ENCODE peak calls at places on chromosomes 6 and 20, in six cellular contexts. One of them, this sample, is unnamed.

GRCh38 chr6:44955145-44955544 is 373.0 kb upstream of the RUNX2 start:
- DNase-seq in A549: no peak
- DNase-seq in K562: no peak
- DNase-seq in HepG2: no peak
- DNase-seq in GM12878: no peak
- DNase-seq in endothelial cell of umbilical vein: no peak
- DNase-seq in this sample: no peak

GRCh38 chr20:6699931-6700562 is 67.4 kb upstream of the BMP2 start:
- DNase-seq in A549: no peak
- DNase-seq in K562: no peak
- DNase-seq in HepG2: no peak
- DNase-seq in GM12878: no peak
- DNase-seq in endothelial cell of umbilical vein: peak
- DNase-seq in this sample: no peak

GRCh38 chr6:105587349-105588115 is 184.7 kb upstream of the PREP start:
- DNase-seq in A549: no peak
- DNase-seq in K562: no peak
- DNase-seq in HepG2: no peak
- DNase-seq in GM12878: no peak
- DNase-seq in endothelial cell of umbilical vein: no peak
- DNase-seq in this sample: no peak

GRCh38 chr20:54415967-54416366 is 59.4 kb upstream of the DOK5 start:
- DNase-seq in A549: no peak
- DNase-seq in K562: no peak
- DNase-seq in HepG2: no peak
- DNase-seq in GM12878: no peak
- DNase-seq in endothelial cell of umbilical vein: no peak
- DNase-seq in this sample: no peak

GRCh38 chr6:39517763-39518162 is 195.3 kb upstream of the KCNK16 start:
- DNase-seq in A549: no peak
- DNase-seq in K562: no peak
- DNase-seq in HepG2: no peak
- DNase-seq in GM12878: no peak
- DNase-seq in endothelial cell of umbilical vein: no peak
- DNase-seq in this sample: no peak

GRCh38 chr6:36691612-36692011 is 6.0 kb upstream of the RAB44 start:
- DNase-seq in A549: no peak
- DNase-seq in K562: no peak
- DNase-seq in HepG2: no peak
- DNase-seq in GM12878: no peak
- DNase-seq in endothelial cell of umbilical vein: no peak
- DNase-seq in this sample: no peak

GRCh38 chr6:157667211-157668033 is 155.6 kb upstream of the SNX9 start:
- DNase-seq in A549: peak
- DNase-seq in K562: peak
- DNase-seq in HepG2: peak
- DNase-seq in GM12878: peak
- DNase-seq in endothelial cell of umbilical vein: peak
- DNase-seq in this sample: peak

GRCh38 chr6:64861039-64861651 is 845.9 kb downstream of the EYS start:
- DNase-seq in A549: no peak
- DNase-seq in K562: no peak
- DNase-seq in HepG2: no peak
- DNase-seq in GM12878: no peak
- DNase-seq in endothelial cell of umbilical vein: no peak
- DNase-seq in this sample: no peak

GRCh38 chr6:21739241-21739640 is 145.7 kb downstream of the SOX4 start:
- DNase-seq in A549: no peak
- DNase-seq in K562: no peak
- DNase-seq in HepG2: no peak
- DNase-seq in GM12878: no peak
- DNase-seq in endothelial cell of umbilical vein: no peak
- DNase-seq in this sample: no peak

GRCh38 chr20:45282700-45283528 is 23.7 kb upstream of the RBPJL start:
- DNase-seq in A549: no peak
- DNase-seq in K562: no peak
- DNase-seq in HepG2: no peak
- DNase-seq in GM12878: no peak
- DNase-seq in endothelial cell of umbilical vein: no peak
- DNase-seq in this sample: no peak

GRCh38 chr6:11460001-11460668 is 77.4 kb upstream of the TMEM170B start:
- DNase-seq in A549: no peak
- DNase-seq in K562: no peak
- DNase-seq in HepG2: no peak
- DNase-seq in GM12878: peak
- DNase-seq in endothelial cell of umbilical vein: peak
- DNase-seq in this sample: peak

GRCh38 chr6:106547053-106547414 is 82.3 kb downstream of the RTN4IP1 start:
- DNase-seq in A549: no peak
- DNase-seq in K562: no peak
- DNase-seq in HepG2: peak
- DNase-seq in GM12878: no peak
- DNase-seq in endothelial cell of umbilical vein: peak
- DNase-seq in this sample: peak

GRCh38 chr20:2805682-2806350 is 5.4 kb upstream of the CPXM1 start:
- DNase-seq in A549: no peak
- DNase-seq in K562: peak
- DNase-seq in HepG2: no peak
- DNase-seq in GM12878: no peak
- DNase-seq in endothelial cell of umbilical vein: no peak
- DNase-seq in this sample: no peak

GRCh38 chr6:108675226-108676160 is 114.8 kb downstream of the FOXO3 start:
- DNase-seq in A549: no peak
- DNase-seq in K562: no peak
- DNase-seq in HepG2: no peak
- DNase-seq in GM12878: no peak
- DNase-seq in endothelial cell of umbilical vein: no peak
- DNase-seq in this sample: no peak

GRCh38 chr6:26057899-26058298 is 29.3 kb upstream of the HFE start:
- DNase-seq in A549: no peak
- DNase-seq in K562: no peak
- DNase-seq in HepG2: no peak
- DNase-seq in GM12878: no peak
- DNase-seq in endothelial cell of umbilical vein: no peak
- DNase-seq in this sample: no peak

GRCh38 chr20:50305636-50306477 is 115.2 kb downstream of the CEBPB start:
- DNase-seq in A549: peak
- DNase-seq in K562: no peak
- DNase-seq in HepG2: peak
- DNase-seq in GM12878: no peak
- DNase-seq in endothelial cell of umbilical vein: no peak
- DNase-seq in this sample: no peak

GRCh38 chr6:169341706-169342105 is 88.1 kb upstream of the THBS2 start:
- DNase-seq in A549: no peak
- DNase-seq in K562: no peak
- DNase-seq in HepG2: no peak
- DNase-seq in GM12878: no peak
- DNase-seq in endothelial cell of umbilical vein: no peak
- DNase-seq in this sample: no peak

GRCh38 chr20:50279988-50280850 is 89.6 kb downstream of the CEBPB start:
- DNase-seq in A549: no peak
- DNase-seq in K562: no peak
- DNase-seq in HepG2: no peak
- DNase-seq in GM12878: no peak
- DNase-seq in endothelial cell of umbilical vein: no peak
- DNase-seq in this sample: no peak

GRCh38 chr6:90294614-90294988 is 2.0 kb downstream of the BACH2 start:
- DNase-seq in A549: no peak
- DNase-seq in K562: no peak
- DNase-seq in HepG2: no peak
- DNase-seq in GM12878: no peak
- DNase-seq in endothelial cell of umbilical vein: no peak
- DNase-seq in this sample: no peak

GRCh38 chr6:113586966-113587699 is 270.0 kb upstream of the MARCKS start:
- DNase-seq in A549: no peak
- DNase-seq in K562: no peak
- DNase-seq in HepG2: no peak
- DNase-seq in GM12878: no peak
- DNase-seq in endothelial cell of umbilical vein: no peak
- DNase-seq in this sample: no peak

GRCh38 chr6:148530394-148530923 is 187.8 kb downstream of the SASH1 start:
- DNase-seq in A549: peak
- DNase-seq in K562: peak
- DNase-seq in HepG2: no peak
- DNase-seq in GM12878: no peak
- DNase-seq in endothelial cell of umbilical vein: peak
- DNase-seq in this sample: peak

GRCh38 chr6:69974193-69974592 is 107.8 kb downstream of the COL19A1 start:
- DNase-seq in A549: no peak
- DNase-seq in K562: peak
- DNase-seq in HepG2: no peak
- DNase-seq in GM12878: no peak
- DNase-seq in endothelial cell of umbilical vein: no peak
- DNase-seq in this sample: no peak

GRCh38 chr20:33589059-33589458 is 73.1 kb upstream of the C20orf144 start:
- DNase-seq in A549: no peak
- DNase-seq in K562: no peak
- DNase-seq in HepG2: no peak
- DNase-seq in GM12878: no peak
- DNase-seq in endothelial cell of umbilical vein: no peak
- DNase-seq in this sample: no peak

GRCh38 chr20:44692932-44693476 is 22.2 kb upstream of the CCN5 start:
- DNase-seq in A549: peak
- DNase-seq in K562: no peak
- DNase-seq in HepG2: peak
- DNase-seq in GM12878: no peak
- DNase-seq in endothelial cell of umbilical vein: peak
- DNase-seq in this sample: no peak

GRCh38 chr20:22402550-22402949 is 181.8 kb downstream of the FOXA2 start:
- DNase-seq in A549: no peak
- DNase-seq in K562: peak
- DNase-seq in HepG2: no peak
- DNase-seq in GM12878: no peak
- DNase-seq in endothelial cell of umbilical vein: no peak
- DNase-seq in this sample: no peak

GRCh38 chr6:11278207-11278559 is 45.7 kb upstream of the NEDD9 start:
- DNase-seq in A549: no peak
- DNase-seq in K562: no peak
- DNase-seq in HepG2: no peak
- DNase-seq in GM12878: peak
- DNase-seq in endothelial cell of umbilical vein: no peak
- DNase-seq in this sample: no peak

GRCh38 chr6:147222160-147222838 is 18.1 kb downstream of the STXBP5 start:
- DNase-seq in A549: no peak
- DNase-seq in K562: peak
- DNase-seq in HepG2: peak
- DNase-seq in GM12878: no peak
- DNase-seq in endothelial cell of umbilical vein: peak
- DNase-seq in this sample: peak

GRCh38 chr6:138609801-138610430 is 110.6 kb upstream of the NHSL1 start:
- DNase-seq in A549: no peak
- DNase-seq in K562: no peak
- DNase-seq in HepG2: peak
- DNase-seq in GM12878: no peak
- DNase-seq in endothelial cell of umbilical vein: no peak
- DNase-seq in this sample: no peak

GRCh38 chr6:152696543-152696942 is 1.2 kb upstream of the MYCT1 start:
- DNase-seq in A549: no peak
- DNase-seq in K562: no peak
- DNase-seq in HepG2: no peak
- DNase-seq in GM12878: no peak
- DNase-seq in endothelial cell of umbilical vein: peak
- DNase-seq in this sample: no peak

GRCh38 chr6:159716247-159717086 is 10.8 kb upstream of the WTAP start:
- DNase-seq in A549: no peak
- DNase-seq in K562: no peak
- DNase-seq in HepG2: no peak
- DNase-seq in GM12878: no peak
- DNase-seq in endothelial cell of umbilical vein: no peak
- DNase-seq in this sample: peak

GRCh38 chr6:163179721-163180120 is 234.8 kb upstream of the QKI start:
- DNase-seq in A549: no peak
- DNase-seq in K562: no peak
- DNase-seq in HepG2: no peak
- DNase-seq in GM12878: no peak
- DNase-seq in endothelial cell of umbilical vein: no peak
- DNase-seq in this sample: no peak
- TF ChIP-seq MYC in A549: no peak
- TF ChIP-seq MYC in K562: no peak
- TF ChIP-seq MYC in HepG2: no peak
- TF ChIP-seq MYC in GM12878: no peak
- TF ChIP-seq MYC in endothelial cell of umbilical vein: no peak
- TF ChIP-seq MYC in this sample: no peak

DNA sequence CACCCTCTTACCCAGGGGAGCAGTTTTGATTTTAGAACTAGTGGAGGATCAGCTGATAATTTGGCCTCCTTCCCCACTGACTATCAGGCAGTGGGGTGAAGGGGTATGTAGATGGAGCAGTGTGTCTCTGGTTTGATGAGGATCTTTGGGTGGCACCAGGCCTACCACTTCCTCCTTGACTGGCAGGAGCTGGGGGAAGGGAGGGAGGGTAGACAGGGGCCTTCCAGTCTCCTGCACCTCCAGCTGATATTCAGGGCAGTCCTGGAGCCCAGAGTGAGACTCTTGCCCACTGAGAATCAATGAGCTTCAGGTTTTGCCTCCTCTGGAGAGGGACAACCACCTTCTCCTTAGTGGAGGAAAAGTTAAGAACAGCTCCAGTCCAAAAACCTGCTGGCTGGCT is 3.2 kb downstream of the DEF6 start:
- DNase-seq in A549: no peak
- DNase-seq in K562: no peak
- DNase-seq in HepG2: no peak
- DNase-seq in GM12878: no peak
- DNase-seq in endothelial cell of umbilical vein: no peak
- DNase-seq in this sample: peak
- H3K4me3 ChIP-seq in A549: no peak
- H3K4me3 ChIP-seq in K562: no peak
- H3K4me3 ChIP-seq in HepG2: no peak
- H3K4me3 ChIP-seq in GM12878: no peak
- H3K4me3 ChIP-seq in endothelial cell of umbilical vein: no peak
- H3K4me3 ChIP-seq in this sample: peak

GRCh38 chr6:68059894-68060293 is 575.2 kb upstream of the ADGRB3 start:
- DNase-seq in A549: no peak
- DNase-seq in K562: no peak
- DNase-seq in HepG2: no peak
- DNase-seq in GM12878: peak
- DNase-seq in endothelial cell of umbilical vein: no peak
- DNase-seq in this sample: no peak
- TF ChIP-seq MAX in A549: no peak
- TF ChIP-seq MAX in K562: no peak
- TF ChIP-seq MAX in HepG2: no peak
- TF ChIP-seq MAX in GM12878: no peak
- TF ChIP-seq MAX in endothelial cell of umbilical vein: no peak
- TF ChIP-seq MAX in this sample: no peak

GRCh38 chr6:85130743-85131142 is 319.1 kb upstream of the NT5E start:
- DNase-seq in A549: no peak
- DNase-seq in K562: no peak
- DNase-seq in HepG2: no peak
- DNase-seq in GM12878: no peak
- DNase-seq in endothelial cell of umbilical vein: no peak
- DNase-seq in this sample: no peak
- TF ChIP-seq MYC in A549: no peak
- TF ChIP-seq MYC in K562: no peak
- TF ChIP-seq MYC in HepG2: no peak
- TF ChIP-seq MYC in GM12878: no peak
- TF ChIP-seq MYC in endothelial cell of umbilical vein: no peak
- TF ChIP-seq MYC in this sample: no peak

GRCh38 chr6:134379086-134379485 is 61.2 kb upstream of the SGK1 start:
- DNase-seq in A549: no peak
- DNase-seq in K562: no peak
- DNase-seq in HepG2: no peak
- DNase-seq in GM12878: peak
- DNase-seq in endothelial cell of umbilical vein: no peak
- DNase-seq in this sample: no peak
- H3K4me3 ChIP-seq in A549: no peak
- H3K4me3 ChIP-seq in K562: no peak
- H3K4me3 ChIP-seq in HepG2: no peak
- H3K4me3 ChIP-seq in GM12878: peak
- H3K4me3 ChIP-seq in endothelial cell of umbilical vein: no peak
- H3K4me3 ChIP-seq in this sample: no peak

GRCh38 chr6:30556714-30556963 is 350 bp upstream of the GNL1 start:
- DNase-seq in A549: no peak
- DNase-seq in K562: peak
- DNase-seq in HepG2: no peak
- DNase-seq in GM12878: no peak
- DNase-seq in endothelial cell of umbilical vein: no peak
- DNase-seq in this sample: no peak
- TF ChIP-seq MAX in A549: no peak
- TF ChIP-seq MAX in K562: no peak
- TF ChIP-seq MAX in HepG2: no peak
- TF ChIP-seq MAX in GM12878: no peak
- TF ChIP-seq MAX in endothelial cell of umbilical vein: no peak
- TF ChIP-seq MAX in this sample: no peak